ENCODE peak calls at places on chromosomes 16 and 17, in ten cellular contexts. One of them, this sample, is unnamed.

GRCh38 chr16:89378947-89379771 is 111.2 kb downstream of the ANKRD11 start:
- DNase-seq in GM12892: no peak
- DNase-seq in spleen: no peak
- DNase-seq in endothelial cell of umbilical vein: no peak
- DNase-seq in HCT116: no peak
- DNase-seq in GM12891: no peak
- DNase-seq in upper lobe of left lung: no peak
- DNase-seq in stomach: no peak
- DNase-seq in GM23338: no peak
- DNase-seq in HL-60: no peak
- DNase-seq in this sample: no peak

GRCh38 chr16:11145821-11146211 is 110.2 kb downstream of the SOCS1 start:
- DNase-seq in GM12892: no peak
- DNase-seq in spleen: peak; percentile 41
- DNase-seq in endothelial cell of umbilical vein: no peak
- DNase-seq in HCT116: no peak
- DNase-seq in GM12891: no peak
- DNase-seq in upper lobe of left lung: no peak
- DNase-seq in stomach: no peak
- DNase-seq in GM23338: no peak
- DNase-seq in HL-60: no peak
- DNase-seq in this sample: no peak

GRCh38 chr17:56863974-56864373 is 30.0 kb downstream of the DGKE start:
- DNase-seq in GM12892: no peak
- DNase-seq in spleen: no peak
- DNase-seq in endothelial cell of umbilical vein: no peak
- DNase-seq in HCT116: no peak
- DNase-seq in GM12891: no peak
- DNase-seq in upper lobe of left lung: no peak
- DNase-seq in stomach: no peak
- DNase-seq in GM23338: no peak
- DNase-seq in HL-60: no peak
- DNase-seq in this sample: no peak

GRCh38 chr17:39461911-39462641 is 790 bp downstream of the CDK12 start:
- DNase-seq in GM12892: no peak
- DNase-seq in spleen: no peak
- DNase-seq in endothelial cell of umbilical vein: peak; percentile 56
- DNase-seq in HCT116: no peak
- DNase-seq in GM12891: no peak
- DNase-seq in upper lobe of left lung: no peak
- DNase-seq in stomach: peak; percentile 28
- DNase-seq in GM23338: peak; percentile 36
- DNase-seq in HL-60: no peak
- DNase-seq in this sample: no peak

GRCh38 chr17:65362826-65363225 is 198.6 kb downstream of the AXIN2 start:
- DNase-seq in GM12892: no peak
- DNase-seq in spleen: no peak
- DNase-seq in endothelial cell of umbilical vein: no peak
- DNase-seq in HCT116: no peak
- DNase-seq in GM12891: no peak
- DNase-seq in upper lobe of left lung: no peak
- DNase-seq in stomach: no peak
- DNase-seq in GM23338: no peak
- DNase-seq in HL-60: no peak
- DNase-seq in this sample: no peak

GRCh38 chr16:65641049-65641448 is 519.2 kb upstream of the CDH11 start:
- DNase-seq in GM12892: no peak
- DNase-seq in spleen: no peak
- DNase-seq in endothelial cell of umbilical vein: no peak
- DNase-seq in HCT116: no peak
- DNase-seq in GM12891: no peak
- DNase-seq in upper lobe of left lung: no peak
- DNase-seq in stomach: no peak
- DNase-seq in GM23338: no peak
- DNase-seq in HL-60: no peak
- DNase-seq in this sample: no peak

GRCh38 chr16:85529489-85530369 is 83.4 kb upstream of the GSE1 start:
- DNase-seq in GM12892: no peak
- DNase-seq in spleen: no peak
- DNase-seq in endothelial cell of umbilical vein: no peak
- DNase-seq in HCT116: no peak
- DNase-seq in GM12891: no peak
- DNase-seq in upper lobe of left lung: no peak
- DNase-seq in stomach: no peak
- DNase-seq in GM23338: peak; percentile 42
- DNase-seq in HL-60: no peak
- DNase-seq in this sample: no peak

GRCh38 chr16:63945805-63946204 is 1176.1 kb downstream of the CDH11 start:
- DNase-seq in GM12892: no peak
- DNase-seq in spleen: no peak
- DNase-seq in endothelial cell of umbilical vein: no peak
- DNase-seq in HCT116: no peak
- DNase-seq in GM12891: no peak
- DNase-seq in upper lobe of left lung: no peak
- DNase-seq in stomach: no peak
- DNase-seq in GM23338: no peak
- DNase-seq in HL-60: no peak
- DNase-seq in this sample: no peak

DNA sequence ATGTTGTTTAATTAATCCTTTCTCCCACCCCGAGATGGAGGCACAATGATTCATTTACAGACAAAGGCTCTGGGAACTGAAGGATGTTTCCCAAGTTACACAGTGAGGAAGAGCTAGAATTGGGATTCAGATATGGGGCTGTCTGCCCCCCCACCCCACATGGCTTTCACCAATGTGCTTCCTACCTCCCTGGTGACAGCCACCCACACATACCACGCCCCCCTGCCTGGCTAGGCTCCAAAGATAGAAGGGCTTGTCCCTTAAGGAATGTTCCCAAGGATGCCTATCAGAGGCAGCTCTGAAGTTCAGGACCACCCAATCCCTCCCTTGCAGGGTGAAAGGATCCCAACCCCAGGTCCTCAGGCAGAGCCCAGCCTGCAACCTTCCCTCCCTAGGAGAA is 32.9 kb downstream of the CFAP20 start:
- DNase-seq in GM12892: no peak
- DNase-seq in spleen: no peak
- DNase-seq in endothelial cell of umbilical vein: no peak
- DNase-seq in HCT116: no peak
- DNase-seq in GM12891: no peak
- DNase-seq in upper lobe of left lung: no peak
- DNase-seq in stomach: no peak
- DNase-seq in GM23338: no peak
- DNase-seq in HL-60: no peak
- DNase-seq in this sample: no peak
- TF ChIP-seq POLR2AphosphoS5 in GM12892: no peak
- TF ChIP-seq POLR2AphosphoS5 in spleen: no peak
- TF ChIP-seq POLR2AphosphoS5 in endothelial cell of umbilical vein: no peak
- TF ChIP-seq POLR2AphosphoS5 in HCT116: no peak
- TF ChIP-seq POLR2AphosphoS5 in GM12891: no peak
- TF ChIP-seq POLR2AphosphoS5 in upper lobe of left lung: no peak
- TF ChIP-seq POLR2AphosphoS5 in stomach: no peak
- TF ChIP-seq POLR2AphosphoS5 in GM23338: no peak
- TF ChIP-seq POLR2AphosphoS5 in HL-60: no peak
- TF ChIP-seq POLR2AphosphoS5 in this sample: no peak

GRCh38 chr16:67277294-67277998 is 1.9 kb upstream of the PLEKHG4 start:
- DNase-seq in GM12892: no peak
- DNase-seq in spleen: no peak
- DNase-seq in endothelial cell of umbilical vein: peak; percentile 87
- DNase-seq in HCT116: peak; percentile 84
- DNase-seq in GM12891: no peak
- DNase-seq in upper lobe of left lung: no peak
- DNase-seq in stomach: no peak
- DNase-seq in GM23338: no peak
- DNase-seq in HL-60: peak; percentile 64
- DNase-seq in this sample: no peak
- TF ChIP-seq POLR2AphosphoS5 in GM12892: no peak
- TF ChIP-seq POLR2AphosphoS5 in spleen: no peak
- TF ChIP-seq POLR2AphosphoS5 in endothelial cell of umbilical vein: peak; percentile 55
- TF ChIP-seq POLR2AphosphoS5 in HCT116: peak; percentile 73
- TF ChIP-seq POLR2AphosphoS5 in GM12891: no peak
- TF ChIP-seq POLR2AphosphoS5 in upper lobe of left lung: no peak
- TF ChIP-seq POLR2AphosphoS5 in stomach: no peak
- TF ChIP-seq POLR2AphosphoS5 in GM23338: no peak
- TF ChIP-seq POLR2AphosphoS5 in HL-60: peak; percentile 37
- TF ChIP-seq POLR2AphosphoS5 in this sample: no peak

GRCh38 chr17:41629316-41629715 is 4.9 kb upstream of the KRT17 start:
- DNase-seq in GM12892: no peak
- DNase-seq in spleen: no peak
- DNase-seq in endothelial cell of umbilical vein: no peak
- DNase-seq in HCT116: no peak
- DNase-seq in GM12891: no peak
- DNase-seq in upper lobe of left lung: no peak
- DNase-seq in stomach: no peak
- DNase-seq in GM23338: no peak
- DNase-seq in HL-60: no peak
- DNase-seq in this sample: no peak

GRCh38 chr17:41624208-41625101 is at the start of gene KRT17:
- DNase-seq in GM12892: no peak
- DNase-seq in spleen: peak; percentile 59
- DNase-seq in endothelial cell of umbilical vein: no peak
- DNase-seq in HCT116: no peak
- DNase-seq in GM12891: no peak
- DNase-seq in upper lobe of left lung: no peak
- DNase-seq in stomach: no peak
- DNase-seq in GM23338: peak; percentile 55
- DNase-seq in HL-60: peak; percentile 18
- DNase-seq in this sample: no peak

GRCh38 chr17:41627316-41628072 is 3.1 kb upstream of the KRT17 start:
- DNase-seq in GM12892: no peak
- DNase-seq in spleen: peak; percentile 58
- DNase-seq in endothelial cell of umbilical vein: no peak
- DNase-seq in HCT116: no peak
- DNase-seq in GM12891: no peak
- DNase-seq in upper lobe of left lung: no peak
- DNase-seq in stomach: no peak
- DNase-seq in GM23338: peak; percentile 23
- DNase-seq in HL-60: no peak
- DNase-seq in this sample: no peak

GRCh38 chr17:41621916-41622315 is 2.5 kb downstream of the KRT17 start:
- DNase-seq in GM12892: no peak
- DNase-seq in spleen: no peak
- DNase-seq in endothelial cell of umbilical vein: no peak
- DNase-seq in HCT116: no peak
- DNase-seq in GM12891: no peak
- DNase-seq in upper lobe of left lung: no peak
- DNase-seq in stomach: no peak
- DNase-seq in GM23338: no peak
- DNase-seq in HL-60: no peak
- DNase-seq in this sample: no peak

DNA sequence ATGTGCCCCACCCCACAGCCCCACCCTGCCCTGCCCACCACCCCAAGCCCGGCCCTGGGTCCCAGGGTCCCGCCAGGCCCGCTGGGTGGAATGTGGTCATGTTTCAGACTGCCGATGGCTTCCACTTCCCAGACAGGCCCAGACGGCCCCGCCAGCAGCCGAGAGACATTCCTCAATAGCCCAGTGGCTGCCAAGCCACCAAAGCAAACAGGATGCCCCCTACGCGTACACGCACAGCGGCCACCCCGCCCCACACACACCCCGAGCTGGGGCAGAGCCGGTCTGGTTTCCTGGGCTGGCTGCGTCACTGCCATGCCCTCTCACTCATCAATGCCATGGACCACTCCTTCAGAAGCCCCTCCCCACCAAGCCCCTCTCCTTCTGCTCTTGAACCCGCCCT is 1.2 kb upstream of the KRT17 start:
- DNase-seq in GM12892: no peak
- DNase-seq in spleen: peak; percentile 66
- DNase-seq in endothelial cell of umbilical vein: no peak
- DNase-seq in HCT116: no peak
- DNase-seq in GM12891: no peak
- DNase-seq in upper lobe of left lung: no peak
- DNase-seq in stomach: no peak
- DNase-seq in GM23338: no peak
- DNase-seq in HL-60: no peak
- DNase-seq in this sample: no peak
- TF ChIP-seq POLR2AphosphoS5 in GM12892: no peak
- TF ChIP-seq POLR2AphosphoS5 in spleen: no peak
- TF ChIP-seq POLR2AphosphoS5 in endothelial cell of umbilical vein: no peak
- TF ChIP-seq POLR2AphosphoS5 in HCT116: no peak
- TF ChIP-seq POLR2AphosphoS5 in GM12891: no peak
- TF ChIP-seq POLR2AphosphoS5 in upper lobe of left lung: no peak
- TF ChIP-seq POLR2AphosphoS5 in stomach: no peak
- TF ChIP-seq POLR2AphosphoS5 in GM23338: no peak
- TF ChIP-seq POLR2AphosphoS5 in HL-60: no peak
- TF ChIP-seq POLR2AphosphoS5 in this sample: no peak

GRCh38 chr16:1012135-1012534 is 30.6 kb downstream of the SOX8 start:
- DNase-seq in GM12892: no peak
- DNase-seq in spleen: no peak
- DNase-seq in endothelial cell of umbilical vein: no peak
- DNase-seq in HCT116: no peak
- DNase-seq in GM12891: no peak
- DNase-seq in upper lobe of left lung: peak; percentile 68
- DNase-seq in stomach: no peak
- DNase-seq in GM23338: no peak
- DNase-seq in HL-60: no peak
- DNase-seq in this sample: no peak

GRCh38 chr16:1012722-1013592 is 31.4 kb downstream of the SOX8 start:
- DNase-seq in GM12892: no peak
- DNase-seq in spleen: no peak
- DNase-seq in endothelial cell of umbilical vein: no peak
- DNase-seq in HCT116: no peak
- DNase-seq in GM12891: no peak
- DNase-seq in upper lobe of left lung: peak; percentile 69
- DNase-seq in stomach: no peak
- DNase-seq in GM23338: no peak
- DNase-seq in HL-60: no peak
- DNase-seq in this sample: no peak

GRCh38 chr16:1013593-1013900 is 32.0 kb downstream of the SOX8 start:
- DNase-seq in GM12892: no peak
- DNase-seq in spleen: no peak
- DNase-seq in endothelial cell of umbilical vein: no peak
- DNase-seq in HCT116: no peak
- DNase-seq in GM12891: no peak
- DNase-seq in upper lobe of left lung: peak; percentile 69
- DNase-seq in stomach: no peak
- DNase-seq in GM23338: no peak
- DNase-seq in HL-60: no peak
- DNase-seq in this sample: no peak

GRCh38 chr16:1014221-1014620 is 32.7 kb downstream of the SOX8 start:
- DNase-seq in GM12892: no peak
- DNase-seq in spleen: no peak
- DNase-seq in endothelial cell of umbilical vein: no peak
- DNase-seq in HCT116: no peak
- DNase-seq in GM12891: no peak
- DNase-seq in upper lobe of left lung: peak; percentile 67
- DNase-seq in stomach: no peak
- DNase-seq in GM23338: no peak
- DNase-seq in HL-60: no peak
- DNase-seq in this sample: no peak

DNA sequence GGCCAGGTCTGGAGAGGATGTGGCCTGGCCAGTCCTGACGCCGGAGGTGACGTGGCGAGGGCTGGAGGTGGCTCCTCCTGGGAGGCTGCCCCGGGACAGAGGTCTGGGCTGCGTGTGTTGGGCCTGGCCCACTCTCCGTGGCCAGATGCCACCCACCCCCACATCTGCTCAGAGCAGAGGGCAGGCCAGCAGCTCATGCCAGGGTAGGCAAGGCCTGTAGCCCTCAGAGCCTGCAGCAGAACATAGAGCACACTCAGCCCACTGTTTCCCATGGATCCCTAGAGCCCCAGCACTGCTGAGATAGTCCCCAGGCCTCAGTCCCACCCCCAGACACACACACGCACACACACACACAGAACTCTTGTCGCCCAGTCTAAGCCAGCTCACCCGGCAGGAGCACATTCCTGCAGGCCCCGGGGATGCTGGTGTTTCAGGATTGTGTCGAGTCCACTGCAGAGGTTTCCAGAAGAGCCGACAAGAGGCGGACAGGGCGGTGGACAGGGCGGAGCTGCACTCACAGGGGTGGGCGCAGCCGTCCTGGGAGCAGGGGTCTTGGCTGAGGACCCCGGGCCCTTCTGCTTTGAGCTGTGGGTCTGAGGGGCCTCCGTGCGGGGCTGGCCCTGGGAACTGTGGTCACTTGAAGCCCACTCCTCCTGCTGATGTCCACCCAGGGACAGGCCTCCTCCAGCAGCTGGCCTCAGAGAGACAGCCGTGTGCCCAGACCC is 33.4 kb downstream of the SOX8 start:
- DNase-seq in GM12892: no peak
- DNase-seq in spleen: no peak
- DNase-seq in endothelial cell of umbilical vein: no peak
- DNase-seq in HCT116: no peak
- DNase-seq in GM12891: no peak
- DNase-seq in upper lobe of left lung: peak; percentile 63
- DNase-seq in stomach: no peak
- DNase-seq in GM23338: no peak
- DNase-seq in HL-60: no peak
- DNase-seq in this sample: no peak
- TF ChIP-seq POLR2AphosphoS5 in GM12892: no peak
- TF ChIP-seq POLR2AphosphoS5 in spleen: no peak
- TF ChIP-seq POLR2AphosphoS5 in endothelial cell of umbilical vein: no peak
- TF ChIP-seq POLR2AphosphoS5 in HCT116: no peak
- TF ChIP-seq POLR2AphosphoS5 in GM12891: no peak
- TF ChIP-seq POLR2AphosphoS5 in upper lobe of left lung: no peak
- TF ChIP-seq POLR2AphosphoS5 in stomach: no peak
- TF ChIP-seq POLR2AphosphoS5 in GM23338: no peak
- TF ChIP-seq POLR2AphosphoS5 in HL-60: no peak
- TF ChIP-seq POLR2AphosphoS5 in this sample: no peak